ENCODE peak calls at places on chromosomes 1 and 21, in ten cellular contexts. I is stomach, T is fibroblast of the aortic adventitia, X is Panc1, E is psoas muscle, W is left lung, F is brain microvascular endothelial cell, N is HFF-Myc, Y is choroid plexus epithelial cell, V is RWPE2. A is an unnamed sample.
A peak's percentile ranks its signal among the peaks of the same experiment; 100 is the strongest.

GRCh38 chr1:53669511-53670191 is 69.3 kb downstream of the GLIS1 start:
- DNase-seq in V (no peak), E (no peak), I (no peak), Y (no peak), W (peak; percentile 66), T (peak; percentile 71), F (no peak), X (no peak), N (no peak), A (no peak)

GRCh38 chr1:91635763-91636162 is 135.1 kb downstream of the CDC7 start:
- DNase-seq in F (no peak), N (no peak), X (no peak), Y (no peak), W (no peak), E (no peak), I (no peak), V (no peak), T (peak; percentile 16), A (peak; percentile 87)

GRCh38 chr1:160099716-160100375 is 1.4 kb upstream of the IGSF8 start:
- DNase-seq in X (no peak), V (no peak), Y (no peak), F (no peak), W (no peak), T (no peak), I (no peak), E (no peak), N (no peak), A (no peak)

GRCh38 chr1:38745476-38746410 is 113.8 kb downstream of the RRAGC start:
- DNase-seq in Y (no peak), F (no peak), E (no peak), T (no peak), X (no peak), V (no peak), W (no peak), I (no peak), N (no peak), A (no peak)

GRCh38 chr1:160567858-160568682 is 11.2 kb downstream of the CD84 start:
- DNase-seq in X (no peak), I (no peak), W (no peak), V (no peak), T (no peak), F (no peak), N (no peak), E (no peak), Y (no peak), A (no peak)

GRCh38 chr1:47853059-47853458 is 144.1 kb downstream of the TRABD2B start:
- DNase-seq in N (no peak), E (no peak), Y (no peak), X (no peak), T (no peak), W (no peak), V (no peak), I (no peak), F (no peak), A (no peak)

GRCh38 chr1:195979646-195980045 is 628.6 kb downstream of the KCNT2 start:
- DNase-seq in Y (peak; percentile 5), N (no peak), E (no peak), W (no peak), T (no peak), V (no peak), X (no peak), F (no peak), I (no peak), A (peak; percentile 1)

GRCh38 chr1:221891708-221892107 is 149.8 kb upstream of the DUSP10 start:
- DNase-seq in F (no peak), W (no peak), V (no peak), T (no peak), N (no peak), X (no peak), E (no peak), Y (peak; percentile 57), I (no peak), A (peak; percentile 92)

GRCh38 chr1:145942891-145943290 is 14.9 kb downstream of the LIX1L start:
- DNase-seq in I (no peak), V (no peak), F (no peak), T (no peak), E (no peak), Y (no peak), N (no peak), X (no peak), W (no peak), A (no peak)

GRCh38 chr1:3066250-3066711 is 2.7 kb upstream of the PRDM16 start:
- DNase-seq in X (no peak), I (peak; percentile 81), N (no peak), Y (no peak), T (no peak), F (no peak), E (no peak), W (peak; percentile 90), V (peak; percentile 51), A (no peak)

GRCh38 chr1:206472454-206472853 is 2.2 kb downstream of the IKBKE start:
- DNase-seq in T (peak; percentile 73), F (peak; percentile 85), I (no peak), Y (peak; percentile 94), X (no peak), N (no peak), V (no peak), W (peak; percentile 86), E (peak; percentile 60), A (peak; percentile 80)

GRCh38 chr1:59972216-59972924 is 45.8 kb upstream of the CYP2J2 start:
- DNase-seq in T (peak; percentile 31), I (no peak), F (no peak), W (peak; percentile 49), Y (no peak), N (no peak), V (no peak), E (no peak), X (no peak), A (peak; percentile 77)

GRCh38 chr21:37079211-37079824 is 6.3 kb downstream of the TTC3 start:
- DNase-seq in F (no peak), E (no peak), W (no peak), N (no peak), V (no peak), X (no peak), I (no peak), T (no peak), Y (no peak), A (no peak)

GRCh38 chr1:212814989-212815388 is 23.3 kb downstream of the TATDN3 start:
- DNase-seq in N (no peak), T (peak; percentile 35), I (no peak), W (no peak), X (no peak), E (no peak), Y (peak; percentile 49), V (no peak), F (no peak), A (peak; percentile 17)

GRCh38 chr1:178579562-178579961 is 66.7 kb downstream of the TEX35 start:
- DNase-seq in X (no peak), Y (no peak), V (no peak), I (no peak), N (no peak), W (no peak), T (no peak), E (no peak), F (no peak), A (no peak)

GRCh38 chr1:178579095-178579494 is 66.2 kb downstream of the TEX35 start:
- DNase-seq in F (no peak), T (no peak), N (no peak), Y (no peak), X (no peak), W (no peak), V (no peak), E (no peak), I (no peak), A (no peak)

GRCh38 chr1:178581351-178581951 is 68.5 kb downstream of the TEX35 start:
- DNase-seq in Y (no peak), I (no peak), X (no peak), N (no peak), W (no peak), F (no peak), V (no peak), E (no peak), T (no peak), A (no peak)

GRCh38 chr1:178580876-178581275 is 68.0 kb downstream of the TEX35 start:
- DNase-seq in E (no peak), X (no peak), Y (no peak), T (no peak), W (no peak), V (no peak), I (no peak), N (no peak), F (no peak), A (no peak)

GRCh38 chr1:178580096-178580495 is 67.2 kb downstream of the TEX35 start:
- DNase-seq in T (no peak), X (no peak), V (no peak), Y (no peak), I (no peak), E (no peak), N (no peak), F (no peak), W (no peak), A (no peak)
- H3K4me3 ChIP-seq in T (no peak overlapping the region), X (no peak overlapping the region), V (no peak overlapping the region), Y (no peak overlapping the region), I (no peak overlapping the region), E (no peak overlapping the region), N (no peak overlapping the region), F (no peak overlapping the region), W (no peak overlapping the region), A (no peak overlapping the region)

GRCh38 chr1:24857528-24858133 is 72.4 kb downstream of the RUNX3 start:
- DNase-seq in X (no peak), F (no peak), T (no peak), I (no peak), V (no peak), E (no peak), W (no peak), N (no peak), Y (no peak), A (no peak)
- TF ChIP-seq CTCF in X (no peak), F (no peak), T (no peak), I (no peak), V (no peak), E (no peak), W (no peak), N (no peak), Y (peak; percentile 21), A (no peak)

DNA sequence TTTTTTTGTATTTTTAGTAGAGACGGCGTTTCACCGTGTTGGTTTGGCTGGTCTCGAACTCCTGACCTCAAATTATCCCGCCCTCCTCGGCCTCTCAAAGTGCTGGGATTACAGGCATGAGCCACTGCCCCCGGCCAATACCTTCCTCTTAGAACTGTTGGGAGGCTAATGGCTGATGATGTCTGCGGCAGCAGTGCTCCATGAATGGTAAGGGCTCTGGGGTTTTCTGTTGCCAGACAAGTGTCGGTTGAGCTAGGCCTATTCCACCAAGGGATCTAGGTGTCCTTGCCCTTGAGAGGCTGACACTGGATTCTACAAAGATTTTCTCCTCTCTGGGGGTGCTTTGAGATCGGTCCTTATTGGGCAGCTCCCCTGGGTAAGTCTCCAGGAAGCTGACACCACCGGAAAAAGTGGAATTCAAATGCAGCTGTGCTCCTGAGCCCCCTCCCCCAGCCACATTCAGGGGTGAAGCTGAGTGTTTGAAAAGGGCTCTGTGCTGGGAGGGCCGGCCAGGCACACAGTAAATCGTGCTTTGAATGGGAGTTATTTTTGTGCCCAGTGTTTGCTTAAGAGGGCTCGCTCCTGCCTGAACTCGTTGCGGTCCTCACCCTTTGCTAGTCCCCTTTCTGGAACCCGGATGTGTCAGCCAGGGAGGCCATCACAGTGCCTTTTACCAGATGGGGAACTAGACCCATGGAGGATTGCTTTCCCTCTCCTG is 5.2 kb downstream of the SOX13 start:
- DNase-seq in V (peak; percentile 74), N (no peak), I (peak; percentile 68), Y (peak; percentile 44), F (peak; percentile 51), X (no peak), E (no peak), W (no peak), T (no peak), A (no peak)
- H3K4me3 ChIP-seq in V (no peak overlapping the region), N (no peak overlapping the region), I (no peak overlapping the region), Y (no peak overlapping the region), F (no peak overlapping the region), X (peak overlapping the region; percentile 23), E (no peak overlapping the region), W (no peak overlapping the region), T (no peak overlapping the region), A (no peak overlapping the region)

GRCh38 chr1:85911742-85912141 is 203.5 kb upstream of the ZNHIT6 start:
- DNase-seq in I (no peak), T (peak; percentile 12), X (peak; percentile 22), Y (peak; percentile 49), V (no peak), F (peak; percentile 6), W (no peak), N (peak; percentile 1), E (no peak), A (peak; percentile 24)
- TF ChIP-seq CTCF in I (no peak), T (peak; percentile 39), X (peak; percentile 77), Y (peak; percentile 63), V (peak; percentile 57), F (peak; percentile 52), W (no peak), N (peak; percentile 36), E (no peak), A (peak; percentile 46)

A was measured in fibroblast of mammary gland.